ENCODE peak calls at places on chromosome 17, in ten cellular contexts. A is PC-9, Y is aorta, Q is endodermal cell, D is tibial artery, F is iPS DF 6.9, E is GM23248, C is neural progenitor cell, T is MM.1S, R is psoas muscle. P is an unnamed sample. For H3K27me3 and H3K9me3, the result is how much of the 10 kb centered on the place peaks cover.

GRCh38 chr17:58311429-58311894 is 17.1 kb downstream of the TSPOAP1 start:
- DNase-seq in A (no peak), Y (no peak), Q (no peak), D (no peak), F (no peak), E (no peak), C (no peak), T (no peak), R (no peak), P (no peak)

GRCh38 chr17:17153071-17153470 is 53.1 kb downstream of the PLD6 start:
- DNase-seq in A (no peak), Y (no peak), Q (no peak), D (no peak), F (no peak), E (no peak), C (no peak), T (no peak), R (no peak), P (no peak)

GRCh38 chr17:75271955-75272847 is 1.2 kb upstream of the MIF4GD start:
- DNase-seq in A (no peak), Y (no peak), Q (peak), D (no peak), F (no peak), E (peak), C (no peak), T (peak), R (peak), P (peak)

GRCh38 chr17:70144260-70144846 is 25.0 kb upstream of the KCNJ2 start:
- DNase-seq in A (no peak), Y (no peak), Q (no peak), D (no peak), F (no peak), E (peak), C (peak), T (peak), R (no peak), P (no peak)

GRCh38 chr17:40063034-40063765 is 435 bp downstream of the THRA start:
- DNase-seq in A (peak), Y (peak), Q (peak), D (peak), F (no peak), E (peak), C (peak), T (peak), R (peak), P (peak)

GRCh38 chr17:57502696-57503307 is 242.3 kb downstream of the CCDC182 start:
- DNase-seq in A (no peak), Y (no peak), Q (no peak), D (no peak), F (no peak), E (no peak), C (no peak), T (no peak), R (no peak), P (no peak)

GRCh38 chr17:10114931-10115535 is 83.4 kb downstream of the GAS7 start:
- DNase-seq in A (no peak), Y (peak), Q (peak), D (peak), F (no peak), E (peak), C (no peak), T (no peak), R (peak), P (peak)

GRCh38 chr17:52170963-52171572 is 12.6 kb upstream of the CA10 start:
- DNase-seq in A (peak), Y (no peak), Q (peak), D (no peak), F (no peak), E (peak), C (peak), T (no peak), R (no peak), P (peak)

GRCh38 chr17:48502312-48502711 is 28.5 kb downstream of the HOXB1 start:
- DNase-seq in A (no peak), Y (no peak), Q (no peak), D (no peak), F (no peak), E (no peak), C (no peak), T (no peak), R (no peak), P (no peak)

GRCh38 chr17:48504953-48505352 is 25.9 kb downstream of the HOXB1 start:
- DNase-seq in A (no peak), Y (no peak), Q (no peak), D (no peak), F (no peak), E (no peak), C (no peak), T (no peak), R (no peak), P (no peak)

GRCh38 chr17:48502901-48503300 is 27.9 kb downstream of the HOXB1 start:
- DNase-seq in A (no peak), Y (no peak), Q (no peak), D (no peak), F (no peak), E (no peak), C (no peak), T (no peak), R (no peak), P (no peak)

GRCh38 chr17:48505788-48506187 is 25.0 kb downstream of the HOXB1 start:
- DNase-seq in A (peak), Y (no peak), Q (peak), D (no peak), F (no peak), E (peak), C (no peak), T (peak), R (no peak), P (peak)

DNA sequence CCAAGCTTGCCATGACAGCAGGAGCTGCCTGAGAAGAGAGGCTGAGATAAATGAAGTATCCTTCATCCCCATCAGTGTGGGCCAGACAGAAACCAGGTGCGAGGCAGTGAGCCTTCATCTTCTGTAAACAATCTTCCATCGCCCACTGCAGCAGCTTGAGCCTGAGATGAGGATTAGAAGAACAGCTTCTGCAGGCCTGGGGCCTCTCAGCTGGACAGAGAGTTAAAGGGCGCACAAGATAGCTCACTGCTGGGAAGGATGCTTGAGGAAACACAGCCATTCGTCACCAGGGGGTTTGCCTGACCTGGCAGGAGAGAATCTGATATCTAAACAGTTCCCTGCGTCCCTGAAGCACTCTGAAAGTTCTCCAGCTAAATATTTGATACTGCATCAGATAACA is 27.1 kb downstream of the HOXB1 start:
- DNase-seq in A (no peak), Y (no peak), Q (peak), D (no peak), F (no peak), E (no peak), C (no peak), T (no peak), R (no peak), P (no peak)
- H3K27me3 ChIP-seq in A (under half), Y (under half), Q (under half), D (under half), F (under half), E (under half), C (half or more), T (under half), R (under half), P (under half)

GRCh38 chr17:36933174-36934143 is 3.8 kb upstream of the LHX1 start:
- DNase-seq in A (no peak), Y (no peak), Q (peak), D (no peak), F (no peak), E (no peak), C (peak), T (no peak), R (no peak), P (no peak)

GRCh38 chr17:36934759-36935630 is 2.3 kb upstream of the LHX1 start:
- DNase-seq in A (no peak), Y (peak), Q (peak), D (no peak), F (no peak), E (no peak), C (peak), T (no peak), R (no peak), P (no peak)

GRCh38 chr17:36932383-36933173 is 4.7 kb upstream of the LHX1 start:
- DNase-seq in A (no peak), Y (no peak), Q (peak), D (no peak), F (no peak), E (no peak), C (no peak), T (no peak), R (no peak), P (no peak)

GRCh38 chr17:36935681-36936454 is 1.4 kb upstream of the LHX1 start:
- DNase-seq in A (peak), Y (peak), Q (peak), D (no peak), F (no peak), E (no peak), C (peak), T (no peak), R (no peak), P (no peak)

GRCh38 chr17:36934144-36934758 is 3.0 kb upstream of the LHX1 start:
- DNase-seq in A (no peak), Y (peak), Q (peak), D (no peak), F (no peak), E (no peak), C (peak), T (no peak), R (no peak), P (no peak)
- H3K4me3 ChIP-seq in A (no peak), Y (no peak), Q (peak), D (no peak), F (peak), E (no peak), C (peak), T (no peak), R (peak), P (no peak)

DNA sequence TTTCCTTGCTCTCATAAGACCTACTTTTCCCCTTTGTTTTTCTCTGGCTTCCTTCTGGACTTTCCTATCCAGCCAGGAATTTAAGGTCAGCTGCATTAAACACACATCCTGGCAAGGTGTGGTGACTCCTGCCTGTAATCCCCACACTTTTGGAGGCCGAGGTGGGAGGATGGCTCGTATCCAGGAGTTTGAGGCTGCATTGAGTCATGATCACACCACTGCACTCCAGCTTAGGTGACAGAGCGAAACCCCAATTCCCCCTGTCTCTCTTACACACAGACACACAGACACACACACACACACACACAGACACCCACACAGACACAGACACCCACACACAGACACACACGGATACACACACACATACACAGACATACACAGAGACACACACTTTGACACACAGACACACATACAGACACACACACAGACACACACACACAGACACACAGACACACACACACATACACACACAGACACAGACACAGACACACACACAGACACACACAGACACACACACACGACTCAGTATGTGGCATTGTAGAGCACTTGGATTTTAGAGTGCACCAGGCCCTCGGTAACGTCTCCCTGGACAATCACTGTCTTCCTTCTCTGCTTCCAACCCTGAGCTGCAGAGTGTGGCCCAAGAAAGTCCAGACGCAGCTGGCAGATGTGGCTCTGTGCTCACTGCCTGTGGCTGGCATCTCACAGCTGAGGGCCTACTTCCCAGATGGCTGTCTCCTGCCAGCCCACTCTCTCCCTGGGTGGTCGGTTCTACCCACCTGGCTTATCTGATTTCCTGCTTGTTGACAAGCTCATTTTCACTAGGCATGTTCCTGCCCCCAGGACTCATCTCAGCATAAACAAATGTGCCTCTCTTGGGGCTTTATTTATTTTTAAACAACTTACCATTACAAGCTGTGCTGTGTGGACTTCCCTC is 39.0 kb downstream of the NLRP1 start:
- DNase-seq in A (no peak), Y (no peak), Q (no peak), D (no peak), F (no peak), E (peak), C (no peak), T (no peak), R (no peak), P (peak)
- H3K9me3 ChIP-seq in A (under half), Y (under half), Q (under half), D (under half), F (under half), E (under half), C (under half), T (under half), R (under half), P (under half)

DNA sequence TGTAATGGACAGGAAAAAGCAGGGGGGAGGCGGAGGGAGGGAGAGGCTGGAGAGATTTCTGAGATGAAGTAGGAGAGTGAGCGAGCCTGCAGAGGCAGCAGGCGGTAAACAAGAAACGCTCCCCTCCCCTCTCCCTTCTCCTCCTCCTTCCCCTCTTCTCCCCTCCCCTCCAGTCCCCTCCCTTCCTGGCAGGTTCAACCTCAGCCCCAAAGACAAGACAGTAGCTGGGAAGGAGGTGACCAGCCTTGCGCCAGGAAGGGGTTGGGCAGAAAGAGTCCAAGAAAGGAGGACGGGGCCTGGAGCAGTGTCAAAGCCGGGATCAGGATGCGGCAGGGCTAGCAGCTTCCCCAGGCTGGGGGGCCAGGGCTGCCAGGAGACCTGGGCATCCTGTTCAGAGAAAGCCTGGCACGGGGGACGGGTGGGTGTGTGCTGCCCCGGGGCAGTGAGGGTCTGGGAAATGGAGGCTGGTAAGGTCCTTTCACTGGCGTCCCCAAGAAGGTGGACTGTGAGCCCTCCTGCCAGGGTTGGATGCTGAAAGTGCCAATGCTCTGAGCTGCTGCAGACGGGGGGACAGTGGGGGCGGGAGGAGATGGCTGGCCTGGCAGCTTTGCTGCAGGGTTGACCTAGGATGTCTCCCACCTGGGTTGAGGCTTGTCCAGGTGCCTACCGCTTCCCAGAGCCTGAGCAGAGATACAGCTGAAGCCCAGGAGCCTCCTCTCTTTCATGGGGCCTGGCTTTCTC is 261.6 kb upstream of the TNRC6C start:
- DNase-seq in A (no peak), Y (peak), Q (peak), D (peak), F (peak), E (no peak), C (no peak), T (no peak), R (no peak), P (no peak)
- H3K27me3 ChIP-seq in A (half or more), Y (under half), Q (half or more), D (under half), F (under half), E (half or more), C (half or more), T (under half), R (under half), P (under half)

GRCh38 chr17:43661699-43662431 is at the start of gene MEOX1:
- DNase-seq in A (peak), Y (no peak), Q (peak), D (no peak), F (no peak), E (peak), C (no peak), T (no peak), R (peak), P (peak)
- H3K4me3 ChIP-seq in A (no peak), Y (no peak), Q (no peak), D (no peak), F (no peak), E (no peak), C (no peak), T (no peak), R (peak), P (no peak)

DNA sequence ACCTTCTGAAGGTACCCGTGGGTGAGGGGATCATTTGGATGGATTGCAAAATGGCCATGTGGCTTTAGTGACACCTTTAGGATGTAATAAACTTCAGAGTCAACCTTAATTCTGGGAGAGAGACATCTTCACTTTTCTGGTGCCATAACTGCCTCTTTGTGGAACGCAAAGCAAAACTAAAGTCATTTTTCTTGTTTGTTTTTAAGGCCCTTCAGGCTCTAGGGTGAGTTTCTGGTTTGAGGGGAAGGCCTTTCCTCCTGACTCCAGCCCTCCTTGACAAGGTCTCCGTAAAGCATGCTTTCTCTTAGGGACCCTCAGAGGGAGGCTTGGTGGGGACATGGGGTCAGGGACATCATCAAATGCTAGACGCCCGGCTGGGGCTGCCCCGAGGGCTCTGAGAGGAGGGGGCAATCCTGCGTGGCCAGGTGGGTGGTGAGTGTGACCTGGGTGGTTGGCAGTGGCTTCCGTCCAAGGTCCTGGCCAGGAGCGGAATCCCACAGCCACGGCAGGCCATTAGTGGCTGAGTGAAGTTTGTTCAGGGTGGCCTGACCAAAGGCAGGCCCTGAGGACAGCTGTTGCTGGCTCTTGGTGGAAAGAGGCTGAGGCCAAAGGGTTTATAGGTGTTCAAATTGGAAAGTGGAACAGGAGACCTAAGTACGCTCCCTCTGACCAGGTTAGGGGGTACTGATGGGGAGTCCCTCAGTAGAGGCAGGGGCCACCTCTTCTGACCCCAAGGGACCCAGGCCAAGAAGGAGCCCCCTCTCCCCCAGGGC is 112.2 kb downstream of the METRNL start:
- DNase-seq in A (no peak), Y (peak), Q (no peak), D (peak), F (no peak), E (no peak), C (no peak), T (no peak), R (peak), P (no peak)
- H3K9me3 ChIP-seq in A (under half), Y (under half), Q (under half), D (under half), F (under half), E (under half), C (under half), T (under half), R (under half), P (under half)

GRCh38 chr17:60594747-60595146 is 5.2 kb upstream of the PPM1D start:
- DNase-seq in A (no peak), Y (no peak), Q (no peak), D (no peak), F (no peak), E (no peak), C (no peak), T (no peak), R (no peak), P (no peak)

GRCh38 chr17:60598001-60598736 is 1.8 kb upstream of the PPM1D start:
- DNase-seq in A (no peak), Y (no peak), Q (no peak), D (no peak), F (no peak), E (no peak), C (no peak), T (no peak), R (no peak), P (no peak)

GRCh38 chr17:60599620-60600489 is at the start of gene PPM1D:
- DNase-seq in A (peak), Y (peak), Q (peak), D (peak), F (peak), E (peak), C (peak), T (peak), R (peak), P (peak)

GRCh38 chr17:60599220-60599619 is 773 bp upstream of the PPM1D start:
- DNase-seq in A (no peak), Y (no peak), Q (no peak), D (no peak), F (no peak), E (no peak), C (no peak), T (no peak), R (no peak), P (no peak)

GRCh38 chr17:60597297-60597696 is 2.7 kb upstream of the PPM1D start:
- DNase-seq in A (no peak), Y (no peak), Q (no peak), D (no peak), F (no peak), E (no peak), C (no peak), T (no peak), R (no peak), P (no peak)
- H3K27me3 ChIP-seq in A (under half), Y (under half), Q (under half), D (under half), F (under half), E (under half), C (under half), T (under half), R (under half), P (under half)

DNA sequence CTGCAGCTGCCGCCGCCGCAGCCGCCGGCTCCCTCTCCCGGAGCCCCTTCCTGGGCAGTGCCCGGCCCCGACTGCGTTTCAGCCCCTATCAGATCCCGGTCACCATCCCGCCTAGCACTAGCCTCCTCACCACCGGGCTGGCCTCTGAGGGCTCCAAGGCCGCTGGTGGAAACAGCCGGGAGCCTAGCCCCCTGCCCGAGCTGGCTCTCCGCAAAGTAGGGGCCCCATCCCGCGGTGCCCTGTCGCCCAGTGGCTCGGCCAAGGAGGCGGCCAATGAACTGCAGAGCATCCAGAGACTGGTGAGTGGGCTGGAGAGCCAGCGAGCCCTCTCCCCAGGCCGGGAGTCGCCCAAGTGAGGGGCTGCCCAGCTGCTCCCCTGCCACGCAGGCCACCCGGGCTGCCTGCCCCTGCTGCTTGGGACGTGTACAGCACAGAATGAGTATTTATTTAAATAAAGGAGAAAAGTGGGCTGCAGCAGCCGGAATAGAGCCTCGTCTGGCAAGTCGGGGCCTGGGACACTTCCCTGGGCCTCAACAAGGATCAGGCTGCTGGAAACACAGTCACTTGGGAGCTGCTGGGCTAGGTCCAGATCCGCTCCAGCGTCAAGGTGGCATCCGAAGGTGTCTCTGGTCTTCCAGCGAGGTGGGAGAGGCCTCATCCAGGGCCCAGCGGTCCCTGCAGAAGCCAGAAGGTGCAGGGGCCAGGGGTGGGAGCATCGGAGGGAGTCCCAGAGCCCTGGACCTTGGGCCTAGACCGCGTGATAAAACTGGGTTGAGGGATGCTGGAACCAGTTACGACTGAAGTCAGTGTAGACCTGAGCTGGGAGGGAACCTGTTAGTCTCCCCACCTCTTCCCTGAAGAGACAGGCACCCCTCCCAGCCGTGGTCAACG is 8.8 kb downstream of the TBX2 start:
- DNase-seq in A (no peak), Y (peak), Q (peak), D (peak), F (no peak), E (no peak), C (peak), T (no peak), R (no peak), P (no peak)
- H3K4me3 ChIP-seq in A (no peak), Y (no peak), Q (no peak), D (peak), F (no peak), E (no peak), C (no peak), T (no peak), R (peak), P (peak)

P was measured in MG63.